ENCODE peak calls at places on chromosomes 5 and 9, in nine cellular contexts. K, H, S, G, L, O, X, M and N are unnamed samples.

GRCh38 chr5:63170496-63170895 is 591.9 kb downstream of the LRRC70 start:
- DNase-seq in M (no peak), G (no peak), L (no peak), X (no peak), S (no peak), H (no peak), O (no peak), K (no peak), N (no peak)

GRCh38 chr9:36136277-36136893 is at the start of gene GLIPR2:
- DNase-seq in S (peak; percentile 18), M (peak; percentile 92), G (peak; percentile 84), K (peak; percentile 77), H (no peak), O (peak; percentile 84), X (peak; percentile 70), L (peak; percentile 64), N (peak; percentile 87)

GRCh38 chr5:126936775-126937418 is 93.5 kb downstream of the MARCHF3 start:
- DNase-seq in K (no peak), H (no peak), M (no peak), L (no peak), G (no peak), X (no peak), O (no peak), S (no peak), N (no peak)

GRCh38 chr9:127183814-127184582 is 61.6 kb upstream of the ANGPTL2 start:
- DNase-seq in K (no peak), O (no peak), S (no peak), H (peak; percentile 95), G (no peak), M (peak; percentile 88), L (no peak), X (no peak), N (peak; percentile 32)

GRCh38 chr5:68534131-68534940 is 318.8 kb downstream of the PIK3R1 start:
- DNase-seq in O (no peak), K (no peak), G (peak; percentile 70), M (no peak), H (no peak), X (peak; percentile 28), L (no peak), S (peak; percentile 2), N (peak; percentile 10)

GRCh38 chr9:104747565-104748358 is at the start of gene NIPSNAP3A:
- DNase-seq in O (peak; percentile 90), G (peak; percentile 88), M (peak; percentile 91), X (peak; percentile 77), H (peak; percentile 63), S (peak; percentile 54), L (peak; percentile 65), K (peak; percentile 72), N (peak; percentile 92)

GRCh38 chr9:124309665-124310064 is 51.9 kb downstream of the NEK6 start:
- DNase-seq in K (peak; percentile 89), X (no peak), O (no peak), L (no peak), G (no peak), M (no peak), H (no peak), S (peak; percentile 39), N (no peak)

GRCh38 chr9:95991326-95991725 is 115.8 kb downstream of the ERCC6L2 start:
- DNase-seq in K (no peak), X (no peak), M (no peak), G (no peak), L (no peak), O (no peak), S (no peak), H (no peak), N (no peak)

GRCh38 chr9:36597412-36598178 is 24.9 kb downstream of the MELK start:
- DNase-seq in O (no peak), H (no peak), K (peak; percentile 78), X (no peak), L (no peak), S (peak; percentile 58), G (no peak), M (no peak), N (no peak)

GRCh38 chr9:112043423-112043822 is 131.7 kb downstream of the SUSD1 start:
- DNase-seq in M (no peak), G (no peak), X (no peak), H (no peak), S (no peak), L (no peak), K (no peak), O (no peak), N (no peak)

GRCh38 chr5:137195483-137195882 is 303.6 kb downstream of the SPOCK1 start:
- DNase-seq in M (no peak), S (no peak), L (no peak), G (no peak), K (no peak), H (no peak), O (no peak), X (no peak), N (no peak)

GRCh38 chr9:127358023-127358535 is 38.9 kb upstream of the SLC2A8 start:
- DNase-seq in H (no peak), O (no peak), G (no peak), X (no peak), S (no peak), K (no peak), M (no peak), L (no peak), N (no peak)

GRCh38 chr9:96423322-96423984 is 5.3 kb upstream of the ZNF367 start:
- DNase-seq in G (no peak), S (no peak), H (no peak), L (no peak), K (no peak), X (no peak), M (no peak), O (no peak), N (no peak)

GRCh38 chr5:180601591-180602480 is 10.5 kb upstream of the SCGB3A1 start:
- DNase-seq in S (no peak), M (peak; percentile 59), K (no peak), L (no peak), X (peak; percentile 12), H (no peak), O (peak; percentile 65), G (no peak), N (no peak)

GRCh38 chr5:56565693-56566092 is 249.7 kb upstream of the MAP3K1 start:
- DNase-seq in S (no peak), X (no peak), O (no peak), M (no peak), G (no peak), K (no peak), L (no peak), H (no peak), N (no peak)

GRCh38 chr5:181186902-181187499 is 18.0 kb downstream of the TRIM7 start:
- DNase-seq in H (no peak), X (no peak), G (no peak), K (no peak), S (no peak), L (no peak), M (no peak), O (no peak), N (no peak)

GRCh38 chr5:9148242-9148641 is 397.6 kb downstream of the SEMA5A start:
- DNase-seq in L (no peak), K (no peak), G (no peak), X (no peak), S (no peak), H (no peak), M (no peak), O (no peak), N (no peak)
- H3K27ac ChIP-seq in L (no peak overlapping the region), K (no peak overlapping the region), G (no peak overlapping the region), X (no peak overlapping the region), S (no peak overlapping the region), H (no peak overlapping the region), M (no peak overlapping the region), O (no peak overlapping the region), N (no peak overlapping the region)

GRCh38 chr5:132229236-132229635 is 1.6 kb upstream of the P4HA2 start:
- DNase-seq in L (no peak), M (peak; percentile 38), X (no peak), O (peak; percentile 37), G (no peak), S (no peak), H (no peak), K (no peak), N (peak; percentile 4)

GRCh38 chr5:132227235-132227484 is 493 bp downstream of the P4HA2 start:
- DNase-seq in S (no peak), O (no peak), X (no peak), M (no peak), G (no peak), K (no peak), L (no peak), H (no peak), N (no peak)

GRCh38 chr5:132228241-132229035 is 785 bp upstream of the P4HA2 start:
- DNase-seq in L (no peak), M (peak; percentile 64), O (peak; percentile 77), H (no peak), G (no peak), X (no peak), K (peak; percentile 44), S (no peak), N (peak; percentile 8)

GRCh38 chr5:132226516-132227234 is 978 bp downstream of the P4HA2 start:
- DNase-seq in L (no peak), H (no peak), K (no peak), M (peak; percentile 72), G (peak; percentile 25), S (no peak), O (peak; percentile 78), X (peak; percentile 28), N (peak; percentile 8)

GRCh38 chr5:132227485-132228240 is at the start of gene P4HA2:
- DNase-seq in S (peak; percentile 64), M (peak; percentile 93), O (peak; percentile 89), K (peak; percentile 78), H (no peak), L (peak; percentile 70), X (peak; percentile 81), G (peak; percentile 92), N (peak; percentile 91)
- TF ChIP-seq CTCF in S (peak; percentile 43), M (peak; percentile 19), O (no peak), K (no peak), H (peak; percentile 18), L (no peak), X (peak; percentile 47), G (peak; percentile 13), N (peak; percentile 52)

DNA sequence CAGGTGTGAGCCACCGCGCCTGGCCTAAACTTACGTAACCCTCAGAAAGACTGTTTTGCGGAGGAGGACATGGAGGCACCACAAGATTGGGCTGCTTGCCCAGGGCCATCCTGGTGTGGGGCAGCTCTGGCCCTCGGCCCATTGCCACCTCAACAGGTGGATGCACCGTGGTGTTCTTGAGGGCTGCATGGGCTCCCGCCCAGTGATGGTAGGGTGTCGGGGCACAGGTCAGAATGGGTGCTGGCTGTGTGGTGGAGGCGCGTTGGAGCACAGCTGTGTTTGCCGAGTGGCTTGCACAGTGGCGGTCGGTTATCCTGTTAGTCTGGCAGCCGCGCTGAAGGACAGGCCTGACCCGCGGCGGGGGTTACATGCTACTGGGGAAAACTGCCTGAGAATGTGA is 196.9 kb downstream of the CACNA1B start:
- DNase-seq in L (no peak), G (peak; percentile 15), H (no peak), M (no peak), X (no peak), S (no peak), O (peak; percentile 58), K (no peak), N (no peak)
- TF ChIP-seq EP300 in L (no peak), G (no peak), H (no peak), M (no peak), X (no peak), S (no peak), O (no peak), K (no peak), N (no peak)

DNA sequence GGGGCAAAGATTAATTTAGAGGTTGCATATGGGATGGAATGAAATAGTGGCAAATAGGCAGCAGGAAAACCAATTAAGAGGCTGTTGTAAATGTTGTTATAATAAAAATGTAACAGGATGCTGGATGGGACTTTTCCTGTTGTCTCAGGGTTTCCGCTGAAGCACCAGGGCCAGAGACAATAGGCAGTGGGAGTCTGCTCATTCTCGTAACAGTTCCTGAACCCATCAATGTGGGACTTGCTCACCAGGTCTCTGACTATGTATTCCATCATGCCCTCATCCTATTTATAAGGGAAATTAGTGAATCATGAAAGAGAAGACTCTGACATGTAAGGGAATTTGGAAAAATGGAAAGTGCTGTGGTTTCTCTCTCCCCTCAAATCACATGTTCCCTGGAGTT is 23.5 kb upstream of the SSBP2 start:
- DNase-seq in L (no peak), X (no peak), K (no peak), O (no peak), S (no peak), H (no peak), G (no peak), M (no peak), N (no peak)
- H3K27ac ChIP-seq in L (peak overlapping the region; percentile 77), X (no peak overlapping the region), K (peak overlapping the region; percentile 34), O (peak overlapping the region; percentile 64), S (no peak overlapping the region), H (no peak overlapping the region), G (peak overlapping the region; percentile 37), M (no peak overlapping the region), N (no peak overlapping the region)